ENCODE peak calls at places on chromosome 11, in six cellular contexts. L, S, Y, T, A and Z are unnamed samples.

GRCh38 chr11:46307369-46307768 is 29.9 kb downstream of the CREB3L1 start:
- DNase-seq in L (no peak), S (no peak), Y (no peak), T (no peak), A (no peak), Z (no peak)

GRCh38 chr11:62855571-62856332 is 16.4 kb upstream of the WDR74 start:
- DNase-seq in L (peak), S (peak), Y (peak), T (peak), A (peak), Z (peak)

GRCh38 chr11:2156416-2157182 is 4.4 kb downstream of the INS start:
- DNase-seq in L (peak), S (no peak), Y (peak), T (peak), A (peak), Z (peak)

GRCh38 chr11:61488651-61489291 is 19.8 kb upstream of the LRRC10B start:
- DNase-seq in L (no peak), S (no peak), Y (no peak), T (peak), A (no peak), Z (no peak)

GRCh38 chr11:3164540-3165151 is 464 bp downstream of the OSBPL5 start:
- DNase-seq in L (no peak), S (no peak), Y (no peak), T (no peak), A (peak), Z (no peak)

GRCh38 chr11:129917231-129917630 is 21.9 kb upstream of the NFRKB start:
- DNase-seq in L (no peak), S (no peak), Y (no peak), T (no peak), A (no peak), Z (no peak)

GRCh38 chr11:125262194-125262824 is 97.8 kb downstream of the PKNOX2 start:
- DNase-seq in L (no peak), S (no peak), Y (no peak), T (no peak), A (no peak), Z (no peak)

GRCh38 chr11:111930472-111930871 is 6.7 kb upstream of the DIXDC1 start:
- DNase-seq in L (no peak), S (no peak), Y (no peak), T (no peak), A (no peak), Z (no peak)

GRCh38 chr11:19359425-19360000 is 118.8 kb upstream of the E2F8 start:
- DNase-seq in L (no peak), S (no peak), Y (no peak), T (no peak), A (no peak), Z (no peak)

GRCh38 chr11:15976433-15977045 is 379.8 kb downstream of the SOX6 start:
- DNase-seq in L (no peak), S (no peak), Y (no peak), T (no peak), A (no peak), Z (no peak)

GRCh38 chr11:129435499-129436245 is 60.0 kb downstream of the BARX2 start:
- DNase-seq in L (no peak), S (no peak), Y (no peak), T (no peak), A (no peak), Z (no peak)

GRCh38 chr11:109695696-109696095 is 273.7 kb downstream of the C11orf87 start:
- DNase-seq in L (no peak), S (no peak), Y (no peak), T (no peak), A (no peak), Z (no peak)

GRCh38 chr11:69262918-69263735 is 30.8 kb upstream of the MYEOV start:
- DNase-seq in L (no peak), S (no peak), Y (no peak), T (no peak), A (no peak), Z (no peak)

GRCh38 chr11:106471273-106471672 is 393.8 kb downstream of the AASDHPPT start:
- DNase-seq in L (no peak), S (no peak), Y (no peak), T (no peak), A (no peak), Z (no peak)

GRCh38 chr11:83219095-83219494 is 25.6 kb downstream of the ANKRD42 start:
- DNase-seq in L (no peak), S (no peak), Y (no peak), T (no peak), A (no peak), Z (no peak)

GRCh38 chr11:86818466-86819282 is 18.3 kb downstream of the PRSS23 start:
- DNase-seq in L (no peak), S (peak), Y (no peak), T (no peak), A (no peak), Z (no peak)

GRCh38 chr11:9269492-9270030 is 4.4 kb upstream of the DENND5A start:
- DNase-seq in L (no peak), S (no peak), Y (no peak), T (no peak), A (no peak), Z (no peak)

GRCh38 chr11:114061053-114062049 is 1.8 kb downstream of the ZBTB16 start:
- DNase-seq in L (no peak), S (peak), Y (no peak), T (peak), A (peak), Z (no peak)

GRCh38 chr11:72072348-72072747 is 8.0 kb downstream of the NUMA1 start:
- DNase-seq in L (no peak), S (no peak), Y (no peak), T (no peak), A (no peak), Z (no peak)

GRCh38 chr11:125069008-125069407 is 5.9 kb downstream of the SLC37A2 start:
- DNase-seq in L (no peak), S (no peak), Y (no peak), T (no peak), A (no peak), Z (no peak)

GRCh38 chr11:123145220-123145619 is 49.8 kb downstream of the CLMP start:
- DNase-seq in L (no peak), S (peak), Y (no peak), T (no peak), A (no peak), Z (no peak)

GRCh38 chr11:34531663-34532062 is 18.1 kb upstream of the ELF5 start:
- DNase-seq in L (no peak), S (no peak), Y (no peak), T (no peak), A (no peak), Z (no peak)

GRCh38 chr11:37712246-37712645 is 1114.2 kb upstream of the RAG2 start:
- DNase-seq in L (no peak), S (peak), Y (no peak), T (no peak), A (no peak), Z (no peak)

GRCh38 chr11:123111465-123111864 is 49.5 kb upstream of the HSPA8 start:
- DNase-seq in L (no peak), S (peak), Y (no peak), T (no peak), A (peak), Z (no peak)

GRCh38 chr11:19832166-19832750 is 119.6 kb downstream of the NAV2 start:
- DNase-seq in L (no peak), S (peak), Y (no peak), T (no peak), A (no peak), Z (no peak)

GRCh38 chr11:70038034-70038834 is 39.9 kb upstream of the ANO1 start:
- DNase-seq in L (no peak), S (no peak), Y (no peak), T (no peak), A (no peak), Z (peak)

GRCh38 chr11:78332174-78332866 is 85.3 kb downstream of the GAB2 start:
- DNase-seq in L (no peak), S (no peak), Y (no peak), T (no peak), A (no peak), Z (no peak)

GRCh38 chr11:105429421-105429965 is 180.4 kb upstream of the GRIA4 start:
- DNase-seq in L (no peak), S (no peak), Y (no peak), T (no peak), A (no peak), Z (no peak)

GRCh38 chr11:92839450-92839849 is 130.0 kb upstream of the MTNR1B start:
- DNase-seq in L (no peak), S (no peak), Y (no peak), T (no peak), A (no peak), Z (no peak)

GRCh38 chr11:103433380-103433779 is 324.2 kb downstream of the DYNC2H1 start:
- DNase-seq in L (no peak), S (no peak), Y (no peak), T (no peak), A (no peak), Z (no peak)

GRCh38 chr11:48047616-48048015 is 67.3 kb downstream of the PTPRJ start:
- DNase-seq in L (no peak), S (no peak), Y (no peak), T (no peak), A (no peak), Z (no peak)

GRCh38 chr11:6476571-6476970 is 2.8 kb upstream of the TRIM3 start:
- DNase-seq in L (no peak), S (no peak), Y (no peak), T (no peak), A (no peak), Z (no peak)

GRCh38 chr11:124961972-124962609 is 8.1 kb downstream of the CCDC15 start:
- DNase-seq in L (no peak), S (peak), Y (no peak), T (no peak), A (peak), Z (no peak)